ENCODE peak calls at places on chromosome 7, in eight cellular contexts. One of them, this sample, is unnamed.

GRCh38 chr7:95915731-95916130 is 143.4 kb downstream of the DYNC1I1 start:
- DNase-seq in foreskin fibroblast: no peak
- DNase-seq in brain microvascular endothelial cell: no peak
- DNase-seq in GM13976: no peak
- DNase-seq in lower lobe of right lung: no peak
- DNase-seq in WTC11: no peak
- DNase-seq in sigmoid colon: no peak
- DNase-seq in body of pancreas: no peak
- DNase-seq in this sample: no peak

GRCh38 chr7:127251458-127252379 is 1.0 kb downstream of the GRM8 start:
- DNase-seq in foreskin fibroblast: peak
- DNase-seq in brain microvascular endothelial cell: no peak
- DNase-seq in GM13976: peak
- DNase-seq in lower lobe of right lung: no peak
- DNase-seq in WTC11: peak
- DNase-seq in sigmoid colon: no peak
- DNase-seq in body of pancreas: peak
- DNase-seq in this sample: peak

GRCh38 chr7:7820939-7821338 is 102.5 kb upstream of the RPA3 start:
- DNase-seq in foreskin fibroblast: peak
- DNase-seq in brain microvascular endothelial cell: no peak
- DNase-seq in GM13976: no peak
- DNase-seq in lower lobe of right lung: no peak
- DNase-seq in WTC11: no peak
- DNase-seq in sigmoid colon: no peak
- DNase-seq in body of pancreas: no peak
- DNase-seq in this sample: no peak

GRCh38 chr7:106377847-106378361 is 93.1 kb upstream of the NAMPT start:
- DNase-seq in foreskin fibroblast: no peak
- DNase-seq in brain microvascular endothelial cell: no peak
- DNase-seq in GM13976: no peak
- DNase-seq in lower lobe of right lung: no peak
- DNase-seq in WTC11: no peak
- DNase-seq in sigmoid colon: no peak
- DNase-seq in body of pancreas: no peak
- DNase-seq in this sample: no peak

GRCh38 chr7:24582171-24582570 is 8.9 kb downstream of the PALS2 start:
- DNase-seq in foreskin fibroblast: no peak
- DNase-seq in brain microvascular endothelial cell: no peak
- DNase-seq in GM13976: no peak
- DNase-seq in lower lobe of right lung: no peak
- DNase-seq in WTC11: no peak
- DNase-seq in sigmoid colon: no peak
- DNase-seq in body of pancreas: no peak
- DNase-seq in this sample: no peak

GRCh38 chr7:5443678-5444077 is 20.0 kb upstream of the TNRC18 start:
- DNase-seq in foreskin fibroblast: no peak
- DNase-seq in brain microvascular endothelial cell: no peak
- DNase-seq in GM13976: no peak
- DNase-seq in lower lobe of right lung: no peak
- DNase-seq in WTC11: no peak
- DNase-seq in sigmoid colon: no peak
- DNase-seq in body of pancreas: no peak
- DNase-seq in this sample: no peak

GRCh38 chr7:16083931-16084330 is 337.4 kb downstream of the CRPPA start:
- DNase-seq in foreskin fibroblast: no peak
- DNase-seq in brain microvascular endothelial cell: no peak
- DNase-seq in GM13976: no peak
- DNase-seq in lower lobe of right lung: no peak
- DNase-seq in WTC11: no peak
- DNase-seq in sigmoid colon: no peak
- DNase-seq in body of pancreas: no peak
- DNase-seq in this sample: no peak

GRCh38 chr7:107686816-107687387 is 26.3 kb downstream of the SLC26A4 start:
- DNase-seq in foreskin fibroblast: no peak
- DNase-seq in brain microvascular endothelial cell: no peak
- DNase-seq in GM13976: no peak
- DNase-seq in lower lobe of right lung: no peak
- DNase-seq in WTC11: no peak
- DNase-seq in sigmoid colon: no peak
- DNase-seq in body of pancreas: no peak
- DNase-seq in this sample: no peak

GRCh38 chr7:94509264-94509878 is at the start of gene CASD1:
- DNase-seq in foreskin fibroblast: peak
- DNase-seq in brain microvascular endothelial cell: peak
- DNase-seq in GM13976: peak
- DNase-seq in lower lobe of right lung: peak
- DNase-seq in WTC11: peak
- DNase-seq in sigmoid colon: peak
- DNase-seq in body of pancreas: peak
- DNase-seq in this sample: peak

GRCh38 chr7:151366872-151367207 is 25.2 kb downstream of the NUB1 start:
- DNase-seq in foreskin fibroblast: peak
- DNase-seq in brain microvascular endothelial cell: peak
- DNase-seq in GM13976: no peak
- DNase-seq in lower lobe of right lung: no peak
- DNase-seq in WTC11: no peak
- DNase-seq in sigmoid colon: peak
- DNase-seq in body of pancreas: no peak
- DNase-seq in this sample: no peak

GRCh38 chr7:48992816-48993215 is 68.5 kb downstream of the CDC14C start:
- DNase-seq in foreskin fibroblast: no peak
- DNase-seq in brain microvascular endothelial cell: no peak
- DNase-seq in GM13976: no peak
- DNase-seq in lower lobe of right lung: no peak
- DNase-seq in WTC11: no peak
- DNase-seq in sigmoid colon: no peak
- DNase-seq in body of pancreas: no peak
- DNase-seq in this sample: no peak

GRCh38 chr7:139775829-139776266 is 1.9 kb downstream of the HIPK2 start:
- DNase-seq in foreskin fibroblast: peak
- DNase-seq in brain microvascular endothelial cell: peak
- DNase-seq in GM13976: peak
- DNase-seq in lower lobe of right lung: peak
- DNase-seq in WTC11: peak
- DNase-seq in sigmoid colon: peak
- DNase-seq in body of pancreas: peak
- DNase-seq in this sample: no peak

GRCh38 chr7:48096273-48096672 is 7.2 kb downstream of the UPP1 start:
- DNase-seq in foreskin fibroblast: no peak
- DNase-seq in brain microvascular endothelial cell: no peak
- DNase-seq in GM13976: no peak
- DNase-seq in lower lobe of right lung: no peak
- DNase-seq in WTC11: no peak
- DNase-seq in sigmoid colon: no peak
- DNase-seq in body of pancreas: no peak
- DNase-seq in this sample: no peak

GRCh38 chr7:11701829-11702560 is 130.0 kb downstream of the THSD7A start:
- DNase-seq in foreskin fibroblast: no peak
- DNase-seq in brain microvascular endothelial cell: peak
- DNase-seq in GM13976: no peak
- DNase-seq in lower lobe of right lung: no peak
- DNase-seq in WTC11: no peak
- DNase-seq in sigmoid colon: no peak
- DNase-seq in body of pancreas: no peak
- DNase-seq in this sample: no peak

GRCh38 chr7:154872811-154873570 is 129.9 kb downstream of the PAXIP1 start:
- DNase-seq in foreskin fibroblast: no peak
- DNase-seq in brain microvascular endothelial cell: no peak
- DNase-seq in GM13976: no peak
- DNase-seq in lower lobe of right lung: peak
- DNase-seq in WTC11: no peak
- DNase-seq in sigmoid colon: no peak
- DNase-seq in body of pancreas: no peak
- DNase-seq in this sample: no peak

GRCh38 chr7:157411580-157411979 is 74.8 kb downstream of the DNAJB6 start:
- DNase-seq in foreskin fibroblast: no peak
- DNase-seq in brain microvascular endothelial cell: no peak
- DNase-seq in GM13976: no peak
- DNase-seq in lower lobe of right lung: peak
- DNase-seq in WTC11: peak
- DNase-seq in sigmoid colon: no peak
- DNase-seq in body of pancreas: no peak
- DNase-seq in this sample: peak

GRCh38 chr7:25091129-25091528 is 33.9 kb downstream of the CYCS start:
- DNase-seq in foreskin fibroblast: no peak
- DNase-seq in brain microvascular endothelial cell: no peak
- DNase-seq in GM13976: no peak
- DNase-seq in lower lobe of right lung: no peak
- DNase-seq in WTC11: no peak
- DNase-seq in sigmoid colon: no peak
- DNase-seq in body of pancreas: no peak
- DNase-seq in this sample: no peak

GRCh38 chr7:50834679-50835078 is 52.0 kb upstream of the GRB10 start:
- DNase-seq in foreskin fibroblast: no peak
- DNase-seq in brain microvascular endothelial cell: no peak
- DNase-seq in GM13976: no peak
- DNase-seq in lower lobe of right lung: no peak
- DNase-seq in WTC11: no peak
- DNase-seq in sigmoid colon: no peak
- DNase-seq in body of pancreas: no peak
- DNase-seq in this sample: no peak

GRCh38 chr7:158683541-158683940 is 21.1 kb downstream of the NCAPG2 start:
- DNase-seq in foreskin fibroblast: no peak
- DNase-seq in brain microvascular endothelial cell: no peak
- DNase-seq in GM13976: no peak
- DNase-seq in lower lobe of right lung: no peak
- DNase-seq in WTC11: no peak
- DNase-seq in sigmoid colon: no peak
- DNase-seq in body of pancreas: no peak
- DNase-seq in this sample: no peak
- TF ChIP-seq CTCF in foreskin fibroblast: no peak
- TF ChIP-seq CTCF in brain microvascular endothelial cell: no peak
- TF ChIP-seq CTCF in GM13976: no peak
- TF ChIP-seq CTCF in lower lobe of right lung: no peak
- TF ChIP-seq CTCF in WTC11: no peak
- TF ChIP-seq CTCF in sigmoid colon: no peak
- TF ChIP-seq CTCF in body of pancreas: no peak
- TF ChIP-seq CTCF in this sample: no peak

GRCh38 chr7:129698516-129699418 is 87.2 kb downstream of the NRF1 start:
- DNase-seq in foreskin fibroblast: no peak
- DNase-seq in brain microvascular endothelial cell: no peak
- DNase-seq in GM13976: no peak
- DNase-seq in lower lobe of right lung: no peak
- DNase-seq in WTC11: peak
- DNase-seq in sigmoid colon: no peak
- DNase-seq in body of pancreas: no peak
- DNase-seq in this sample: no peak

GRCh38 chr7:129707910-129708490 is 96.5 kb downstream of the NRF1 start:
- DNase-seq in foreskin fibroblast: no peak
- DNase-seq in brain microvascular endothelial cell: no peak
- DNase-seq in GM13976: no peak
- DNase-seq in lower lobe of right lung: no peak
- DNase-seq in WTC11: no peak
- DNase-seq in sigmoid colon: no peak
- DNase-seq in body of pancreas: no peak
- DNase-seq in this sample: no peak

GRCh38 chr7:129702316-129702715 is 90.8 kb downstream of the NRF1 start:
- DNase-seq in foreskin fibroblast: peak
- DNase-seq in brain microvascular endothelial cell: peak
- DNase-seq in GM13976: no peak
- DNase-seq in lower lobe of right lung: no peak
- DNase-seq in WTC11: no peak
- DNase-seq in sigmoid colon: no peak
- DNase-seq in body of pancreas: no peak
- DNase-seq in this sample: no peak

GRCh38 chr7:129703751-129704150 is 92.2 kb downstream of the NRF1 start:
- DNase-seq in foreskin fibroblast: no peak
- DNase-seq in brain microvascular endothelial cell: no peak
- DNase-seq in GM13976: no peak
- DNase-seq in lower lobe of right lung: no peak
- DNase-seq in WTC11: no peak
- DNase-seq in sigmoid colon: no peak
- DNase-seq in body of pancreas: no peak
- DNase-seq in this sample: no peak

DNA sequence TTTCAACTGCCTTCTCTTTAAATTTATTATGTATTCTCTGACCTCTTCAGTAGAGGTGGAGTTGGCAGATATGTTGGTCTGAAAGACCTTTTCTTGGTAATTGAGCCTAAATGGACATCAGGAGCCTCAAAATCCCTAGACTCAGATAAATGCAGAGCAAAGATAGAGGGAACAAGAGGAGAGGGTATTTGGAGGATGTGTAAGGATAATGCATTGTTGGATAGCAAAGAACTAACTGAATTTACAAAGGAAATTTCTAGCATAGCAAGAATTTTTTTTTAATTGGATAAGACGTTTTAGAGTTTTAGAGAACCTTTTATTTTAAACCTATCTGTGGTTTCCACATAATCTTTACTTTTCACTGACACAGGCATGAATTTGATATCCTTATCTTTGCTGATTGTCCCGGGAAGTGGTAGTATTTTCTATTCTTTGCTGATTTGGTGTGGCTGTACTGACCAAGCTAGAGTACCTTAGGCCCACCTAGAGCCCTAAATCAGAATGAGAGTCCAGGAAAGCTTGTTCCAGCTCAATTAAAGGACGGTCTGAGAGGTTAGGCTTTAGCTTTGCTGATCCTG is 91.3 kb downstream of the NRF1 start:
- DNase-seq in foreskin fibroblast: no peak
- DNase-seq in brain microvascular endothelial cell: no peak
- DNase-seq in GM13976: no peak
- DNase-seq in lower lobe of right lung: no peak
- DNase-seq in WTC11: no peak
- DNase-seq in sigmoid colon: no peak
- DNase-seq in body of pancreas: no peak
- DNase-seq in this sample: no peak
- TF ChIP-seq CTCF in foreskin fibroblast: no peak
- TF ChIP-seq CTCF in brain microvascular endothelial cell: no peak
- TF ChIP-seq CTCF in GM13976: no peak
- TF ChIP-seq CTCF in lower lobe of right lung: no peak
- TF ChIP-seq CTCF in WTC11: no peak
- TF ChIP-seq CTCF in sigmoid colon: no peak
- TF ChIP-seq CTCF in body of pancreas: no peak
- TF ChIP-seq CTCF in this sample: no peak

GRCh38 chr7:29556405-29557195 is 7.0 kb upstream of the PRR15 start:
- DNase-seq in foreskin fibroblast: peak
- DNase-seq in brain microvascular endothelial cell: no peak
- DNase-seq in GM13976: no peak
- DNase-seq in lower lobe of right lung: no peak
- DNase-seq in WTC11: no peak
- DNase-seq in sigmoid colon: no peak
- DNase-seq in body of pancreas: no peak
- DNase-seq in this sample: no peak
- TF ChIP-seq CTCF in foreskin fibroblast: no peak
- TF ChIP-seq CTCF in brain microvascular endothelial cell: peak
- TF ChIP-seq CTCF in GM13976: no peak
- TF ChIP-seq CTCF in lower lobe of right lung: no peak
- TF ChIP-seq CTCF in WTC11: peak
- TF ChIP-seq CTCF in sigmoid colon: no peak
- TF ChIP-seq CTCF in body of pancreas: no peak
- TF ChIP-seq CTCF in this sample: no peak

DNA sequence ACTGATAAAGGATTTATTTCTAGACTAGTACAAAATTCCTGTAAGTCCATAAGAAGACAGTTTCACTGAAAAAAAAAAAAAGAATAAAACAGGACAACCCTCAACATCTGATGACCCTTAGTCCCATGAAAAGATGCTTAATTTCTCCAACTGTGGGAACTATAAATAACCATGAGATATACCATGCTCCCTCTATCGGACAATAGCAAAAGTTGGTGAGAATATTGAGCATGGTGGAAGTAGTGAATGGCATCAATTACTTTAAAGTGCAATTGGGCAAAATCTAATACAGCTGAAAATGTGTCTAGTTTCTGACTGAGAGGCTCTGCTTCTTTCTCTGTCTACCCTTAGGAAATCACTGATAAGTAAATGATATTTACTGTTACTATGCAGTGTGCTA is 348.8 kb downstream of the SUGCT start:
- DNase-seq in foreskin fibroblast: peak
- DNase-seq in brain microvascular endothelial cell: no peak
- DNase-seq in GM13976: no peak
- DNase-seq in lower lobe of right lung: no peak
- DNase-seq in WTC11: no peak
- DNase-seq in sigmoid colon: no peak
- DNase-seq in body of pancreas: no peak
- DNase-seq in this sample: no peak
- TF ChIP-seq CTCF in foreskin fibroblast: peak
- TF ChIP-seq CTCF in brain microvascular endothelial cell: peak
- TF ChIP-seq CTCF in GM13976: no peak
- TF ChIP-seq CTCF in lower lobe of right lung: no peak
- TF ChIP-seq CTCF in WTC11: no peak
- TF ChIP-seq CTCF in sigmoid colon: no peak
- TF ChIP-seq CTCF in body of pancreas: no peak
- TF ChIP-seq CTCF in this sample: no peak